ENCODE peak calls at places on chromosomes 12 and 14, in four cellular contexts. L is fibroblast of lung, U is A549, S is tibial nerve. K is an unnamed sample.

GRCh38 chr12:45242180-45242579 is 26.3 kb downstream of the ANO6 start:
- DNase-seq in L (no peak), U (no peak), S (no peak), K (no peak)

GRCh38 chr14:22898302-22898894 is 15.4 kb downstream of the REM2 start:
- DNase-seq in U (peak; percentile 24), L (peak; percentile 57), S (no peak), K (no peak)

GRCh38 chr14:104996483-104996882 is 10.9 kb downstream of the CLBA1 start:
- DNase-seq in L (no peak), U (no peak), S (no peak), K (no peak)

GRCh38 chr12:32036477-32037263 is 70.0 kb upstream of the BICD1 start:
- DNase-seq in U (peak; percentile 23), L (no peak), S (no peak), K (no peak)

GRCh38 chr12:68482660-68483059 is 128.0 kb upstream of the RAP1B start:
- DNase-seq in L (no peak), U (no peak), S (no peak), K (no peak)

GRCh38 chr14:77641534-77642341 is 25.3 kb upstream of the SPTLC2 start:
- DNase-seq in L (peak; percentile 71), U (peak; percentile 27), S (peak; percentile 74), K (peak; percentile 14)

GRCh38 chr14:44952391-44953110 is 9.2 kb downstream of the KLHL28 start:
- DNase-seq in L (no peak), U (no peak), S (no peak), K (no peak)

GRCh38 chr14:34043627-34044372 is 92.9 kb upstream of the EGLN3 start:
- DNase-seq in U (peak; percentile 77), S (no peak), L (no peak), K (no peak)

GRCh38 chr12:107873223-107873622 is 98.7 kb downstream of the ASCL4 start:
- DNase-seq in S (no peak), U (no peak), L (no peak), K (no peak)

GRCh38 chr14:96470331-96470730 is 31.9 kb upstream of the PAPOLA start:
- DNase-seq in S (no peak), L (peak; percentile 7), U (peak; percentile 12), K (no peak)

GRCh38 chr14:100155049-100155621 is 4.3 kb downstream of the DEGS2 start:
- DNase-seq in L (peak; percentile 15), S (no peak), U (peak; percentile 70), K (no peak)

DNA sequence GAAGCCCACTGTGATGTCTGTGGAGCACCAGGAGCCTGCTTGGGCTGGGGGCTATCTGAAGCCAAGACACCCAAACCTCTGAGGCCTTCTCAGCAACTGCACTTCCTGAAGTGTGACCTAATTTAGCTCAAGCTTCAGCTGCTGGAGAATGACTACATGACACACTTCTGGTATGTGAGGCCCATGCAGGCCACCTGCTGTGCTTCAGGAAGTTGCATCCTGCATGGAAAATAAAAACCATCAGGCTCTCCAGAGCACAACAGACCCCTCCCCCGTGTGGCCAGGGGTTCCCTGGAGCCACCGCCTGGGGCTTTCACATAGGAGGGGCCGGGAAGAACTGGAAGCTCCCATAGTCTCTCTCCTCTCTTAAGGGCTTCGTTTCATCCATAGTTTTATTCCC is 217.7 kb downstream of the SLC15A4 start:
- DNase-seq in L (no peak), U (no peak), S (no peak), K (no peak)
- H3K27ac ChIP-seq in L (no peak overlapping the region), U (no peak overlapping the region), S (no peak overlapping the region), K (no peak overlapping the region)

DNA sequence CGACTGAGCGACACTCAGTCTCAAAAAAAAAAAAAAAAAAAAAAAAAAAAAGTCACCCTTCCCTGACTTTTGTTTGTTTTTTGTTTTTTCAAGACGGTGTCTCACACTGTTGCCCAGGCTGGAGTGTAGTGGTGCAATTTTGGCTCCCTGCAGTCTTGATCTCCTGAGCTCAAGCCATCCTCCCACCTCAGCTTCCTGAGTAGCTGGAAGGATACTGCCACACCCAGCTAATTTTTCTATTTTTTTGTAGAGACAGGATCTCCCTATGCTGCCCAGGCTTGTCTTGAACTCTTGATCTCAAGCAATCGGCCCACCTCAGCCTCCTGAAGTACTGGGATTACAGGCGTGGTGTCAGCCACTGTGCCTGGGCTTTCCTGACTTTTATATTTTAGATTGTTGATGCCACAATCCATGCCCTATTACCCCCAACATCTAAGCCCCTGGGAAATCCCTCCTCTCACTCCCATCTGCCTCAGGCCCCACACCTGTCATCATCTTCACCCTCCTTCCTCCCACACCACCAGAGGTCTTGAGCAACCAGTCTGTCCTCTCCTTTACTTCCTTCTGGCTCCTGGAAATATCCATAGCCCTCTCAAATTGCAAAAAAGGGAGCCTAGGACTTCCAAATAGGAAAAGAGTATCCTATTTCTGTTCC is 7.8 kb downstream of the IKZF4 start:
- DNase-seq in L (no peak), S (no peak), U (no peak), K (no peak)
- H3K27ac ChIP-seq in L (no peak overlapping the region), S (no peak overlapping the region), U (no peak overlapping the region), K (no peak overlapping the region)

GRCh38 chr12:111112699-111113098 is 192.3 kb upstream of the MYL2 start:
- DNase-seq in L (no peak), S (no peak), U (no peak), K (no peak)

GRCh38 chr12:111103583-111103982 is 183.2 kb upstream of the MYL2 start:
- DNase-seq in L (no peak), S (no peak), U (no peak), K (no peak)

GRCh38 chr12:111105294-111105693 is 184.9 kb upstream of the MYL2 start:
- DNase-seq in U (no peak), S (no peak), L (no peak), K (no peak)

GRCh38 chr12:111108726-111109125 is 188.3 kb upstream of the MYL2 start:
- DNase-seq in L (no peak), U (no peak), S (no peak), K (no peak)

DNA sequence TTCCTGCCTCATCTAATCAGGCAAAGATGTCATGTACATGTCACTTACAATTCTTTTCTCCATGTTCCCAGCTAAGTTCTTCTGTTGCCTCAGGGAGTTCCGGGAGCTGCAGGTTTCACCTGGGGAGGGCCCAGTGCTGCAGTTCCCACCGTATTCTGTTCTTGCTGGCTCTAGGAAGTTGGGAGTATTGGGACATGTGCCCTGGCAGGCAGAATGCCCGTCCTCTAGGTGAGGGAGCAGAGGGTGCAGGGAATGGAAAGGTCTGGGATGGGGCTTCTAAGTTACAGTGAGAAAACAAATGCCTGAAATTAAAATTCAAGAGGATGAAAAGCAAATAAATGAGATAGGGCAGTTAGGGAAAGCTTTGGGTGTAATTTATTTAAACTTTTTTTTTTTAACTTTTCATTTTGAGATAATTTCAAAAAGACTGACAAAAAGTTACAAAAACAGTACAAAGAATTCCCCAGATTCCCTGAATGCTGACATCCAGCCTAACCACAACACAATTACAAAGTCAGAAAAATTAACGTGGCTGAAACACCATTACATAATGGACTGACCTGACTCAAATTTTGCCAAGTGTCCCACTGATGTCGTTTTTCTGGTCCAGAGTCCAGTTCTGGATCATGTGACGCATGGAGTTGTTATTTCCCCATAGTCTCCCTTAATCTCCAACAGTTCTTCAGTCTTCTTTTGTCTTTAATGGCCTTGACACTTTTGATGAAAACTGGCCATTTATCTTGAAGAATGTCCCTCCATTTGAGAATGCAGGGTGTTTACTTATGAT is 187.2 kb upstream of the MYL2 start:
- DNase-seq in S (no peak), L (no peak), U (no peak), K (no peak)
- H3K27ac ChIP-seq in S (no peak overlapping the region), L (no peak overlapping the region), U (no peak overlapping the region), K (no peak overlapping the region)

GRCh38 chr14:51398898-51399297 is 158.9 kb downstream of the TMX1 start:
- DNase-seq in U (peak; percentile 91), S (no peak), L (peak; percentile 83), K (no peak)

GRCh38 chr14:51394391-51394790 is 154.3 kb downstream of the TMX1 start:
- DNase-seq in L (peak; percentile 34), U (no peak), S (no peak), K (no peak)

GRCh38 chr14:51394804-51395203 is 154.8 kb downstream of the TMX1 start:
- DNase-seq in L (no peak), U (no peak), S (no peak), K (no peak)

GRCh38 chr14:51396222-51396815 is 156.3 kb downstream of the TMX1 start:
- DNase-seq in U (peak; percentile 74), S (peak; percentile 44), L (peak; percentile 92), K (no peak)

GRCh38 chr14:51395361-51395849 is 155.4 kb downstream of the TMX1 start:
- DNase-seq in L (peak; percentile 85), U (peak; percentile 22), S (peak; percentile 38), K (no peak)
- H3K27ac ChIP-seq in L (peak overlapping the region; percentile 97), U (peak overlapping the region; percentile 88), S (peak overlapping the region; percentile 82), K (peak overlapping the region; percentile 17)